ENCODE peak calls at places on chromosomes 7 and 10, in eight cellular contexts. H is MM.1S, Y is tibial nerve, E is brain microvascular endothelial cell, W is RWPE2, Q is spleen, N is WERI-Rb-1, G is GM23338. L is an unnamed sample.

GRCh38 chr10:95864906-95865813 is 42.6 kb upstream of the CC2D2B start:
- DNase-seq in Y (peak; percentile 21), Q (no peak), H (peak; percentile 66), E (peak; percentile 77), N (peak; percentile 50), G (peak; percentile 82), W (no peak), L (peak; percentile 49)

GRCh38 chr7:30390872-30391646 is 87.5 kb downstream of the NOD1 start:
- DNase-seq in H (no peak), G (peak; percentile 22), Y (no peak), E (no peak), N (no peak), W (no peak), Q (no peak), L (peak; percentile 61)

GRCh38 chr10:1090696-1091095 is 34.5 kb downstream of the WDR37 start:
- DNase-seq in Y (no peak), W (no peak), Q (no peak), H (no peak), N (no peak), G (no peak), E (no peak), L (no peak)

GRCh38 chr10:17062493-17063487 is 66.8 kb downstream of the CUBN start:
- DNase-seq in G (no peak), N (no peak), H (no peak), E (peak; percentile 94), W (peak; percentile 75), Q (no peak), Y (peak; percentile 55), L (peak; percentile 75)

GRCh38 chr10:14588084-14588937 is 186.4 kb downstream of the FAM107B start:
- DNase-seq in H (no peak), N (no peak), Y (no peak), G (no peak), W (no peak), E (peak; percentile 96), Q (no peak), L (no peak)

GRCh38 chr7:28879105-28879504 is 79.0 kb downstream of the TRIL start:
- DNase-seq in E (no peak), W (no peak), G (no peak), H (no peak), Q (no peak), N (no peak), Y (no peak), L (no peak)

GRCh38 chr10:47361293-47361692 is 13.1 kb downstream of the RBP3 start:
- DNase-seq in Q (peak; percentile 59), G (peak; percentile 87), N (peak; percentile 76), Y (no peak), E (peak; percentile 20), W (no peak), H (peak; percentile 18), L (peak; percentile 52)

GRCh38 chr7:20745716-20746115 is 41.0 kb downstream of the SP8 start:
- DNase-seq in W (no peak), N (peak; percentile 20), H (no peak), G (peak; percentile 34), Y (no peak), E (no peak), Q (no peak), L (no peak)

GRCh38 chr7:82291931-82292330 is 151.6 kb downstream of the CACNA2D1 start:
- DNase-seq in N (peak; percentile 9), H (no peak), Q (no peak), Y (no peak), W (no peak), E (no peak), G (no peak), L (peak; percentile 57)

GRCh38 chr7:29557954-29558353 is 5.7 kb upstream of the PRR15 start:
- DNase-seq in N (no peak), Y (no peak), G (peak; percentile 52), E (no peak), W (no peak), Q (no peak), H (no peak), L (no peak)

GRCh38 chr10:73589538-73590126 is 1.5 kb downstream of the USP54 start:
- DNase-seq in E (peak; percentile 81), N (no peak), Y (no peak), H (no peak), W (no peak), G (no peak), Q (no peak), L (no peak)

GRCh38 chr10:133292919-133293809 is 15.5 kb downstream of the TUBGCP2 start:
- DNase-seq in Q (peak; percentile 77), Y (no peak), E (peak; percentile 60), H (no peak), N (no peak), G (no peak), W (no peak), L (no peak)

GRCh38 chr10:75228834-75229233 is 6.9 kb downstream of the COMTD1 start:
- DNase-seq in G (no peak), Y (no peak), Q (no peak), E (no peak), N (no peak), W (no peak), H (no peak), L (no peak)

GRCh38 chr10:75231672-75232581 is 3.8 kb downstream of the COMTD1 start:
- DNase-seq in N (no peak), H (no peak), Q (no peak), Y (no peak), E (no peak), W (no peak), G (no peak), L (no peak)

GRCh38 chr10:75230600-75231038 is 5.1 kb downstream of the COMTD1 start:
- DNase-seq in N (peak; percentile 91), H (peak; percentile 89), W (peak; percentile 82), Q (peak; percentile 98), G (peak; percentile 94), E (peak; percentile 92), Y (peak; percentile 96), L (peak; percentile 89)

GRCh38 chr10:75228278-75228677 is 7.5 kb downstream of the COMTD1 start:
- DNase-seq in E (no peak), H (no peak), Q (no peak), G (no peak), W (no peak), Y (no peak), N (no peak), L (no peak)

DNA sequence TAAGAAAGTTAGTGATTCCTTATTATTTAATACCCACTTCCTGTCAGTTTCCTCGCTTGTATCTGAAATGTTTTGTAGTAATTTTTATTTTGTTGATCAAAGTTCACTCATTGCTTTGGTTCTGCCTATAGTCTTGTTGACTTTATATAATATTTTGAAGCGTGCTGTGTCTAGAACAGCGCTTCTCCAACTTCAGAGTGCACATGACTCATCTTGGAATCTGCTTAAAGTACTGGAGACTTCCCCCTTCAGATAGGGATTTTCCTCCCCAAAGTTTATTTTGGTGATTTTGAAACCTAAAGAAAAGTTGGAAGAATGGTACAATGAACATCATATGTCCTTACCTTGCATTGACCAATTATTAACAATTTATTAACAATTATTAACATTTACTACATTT is 5.8 kb downstream of the COMTD1 start:
- DNase-seq in E (peak; percentile 48), Q (no peak), W (no peak), H (no peak), G (no peak), N (no peak), Y (no peak), L (no peak)
- H3K36me3 ChIP-seq in E (peaks cover 49% of the 10 kb centered on the region), Q (peaks cover 15% of the 10 kb centered on the region), W (peaks cover 79% of the 10 kb centered on the region), H (peaks cover 16% of the 10 kb centered on the region), G (peaks cover 25% of the 10 kb centered on the region), N (peaks cover 86% of the 10 kb centered on the region), Y (peaks cover 36% of the 10 kb centered on the region), L (peaks cover 64% of the 10 kb centered on the region)

GRCh38 chr7:154640266-154640865 is 362.6 kb downstream of the PAXIP1 start:
- DNase-seq in H (peak; percentile 38), G (no peak), Y (no peak), E (no peak), Q (no peak), W (no peak), N (peak; percentile 49), L (no peak)
- TF ChIP-seq CTCF in H (peak; percentile 43), G (no peak), Y (no peak), E (no peak), Q (no peak), W (peak; percentile 19), N (peak; percentile 64), L (peak; percentile 31)

DNA sequence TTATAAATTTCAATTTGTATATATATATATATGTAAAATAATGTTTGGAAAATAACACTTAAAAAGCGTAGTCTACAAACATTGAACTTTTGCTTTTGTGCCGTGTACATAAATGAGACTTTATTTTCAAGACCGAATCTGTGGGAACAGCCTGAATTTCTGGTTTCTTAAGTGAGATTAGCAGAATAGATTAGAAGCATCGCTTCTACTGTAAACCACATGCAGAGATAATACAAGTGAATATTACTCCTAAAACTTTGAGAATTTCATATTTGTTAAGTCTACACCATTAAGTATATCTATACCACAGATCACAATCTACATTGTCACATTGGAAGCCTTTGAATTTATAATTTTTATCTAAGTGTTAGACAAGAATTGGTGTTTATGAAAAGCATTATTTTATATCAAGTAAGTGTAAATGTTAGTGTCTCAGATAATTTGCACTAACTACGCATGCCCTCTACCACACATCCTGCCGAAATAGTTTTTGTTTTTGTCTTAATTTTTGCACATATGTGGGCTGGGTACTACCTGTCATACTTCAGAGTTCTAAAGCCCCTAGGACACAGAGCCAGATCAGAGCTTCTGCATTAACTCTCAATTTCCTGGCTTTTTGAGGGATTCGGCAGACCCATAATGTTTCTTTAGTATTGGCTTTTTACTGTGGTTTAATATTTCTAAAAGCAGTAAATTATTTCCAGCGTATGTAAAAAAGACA is 20.1 kb downstream of the TWIST1 start:
- DNase-seq in H (no peak), N (no peak), W (no peak), E (no peak), G (no peak), Q (no peak), Y (no peak), L (no peak)
- H3K4me3 ChIP-seq in H (no peak overlapping the region), N (no peak overlapping the region), W (no peak overlapping the region), E (no peak overlapping the region), G (no peak overlapping the region), Q (no peak overlapping the region), Y (no peak overlapping the region), L (no peak overlapping the region)

GRCh38 chr7:36420307-36420706 is 30.6 kb downstream of the ANLN start:
- DNase-seq in Q (no peak), H (no peak), W (no peak), N (no peak), G (no peak), E (no peak), Y (no peak), L (no peak)
- H3K36me3 ChIP-seq in Q (no peaks in the 10 kb centered on the region), H (peaks cover 32% of the 10 kb centered on the region), W (peaks cover 98% of the 10 kb centered on the region), N (peaks cover 86% of the 10 kb centered on the region), G (peaks cover 50% of the 10 kb centered on the region), E (peaks cover 12% of the 10 kb centered on the region), Y (no peaks in the 10 kb centered on the region), L (peaks cover 91% of the 10 kb centered on the region)

DNA sequence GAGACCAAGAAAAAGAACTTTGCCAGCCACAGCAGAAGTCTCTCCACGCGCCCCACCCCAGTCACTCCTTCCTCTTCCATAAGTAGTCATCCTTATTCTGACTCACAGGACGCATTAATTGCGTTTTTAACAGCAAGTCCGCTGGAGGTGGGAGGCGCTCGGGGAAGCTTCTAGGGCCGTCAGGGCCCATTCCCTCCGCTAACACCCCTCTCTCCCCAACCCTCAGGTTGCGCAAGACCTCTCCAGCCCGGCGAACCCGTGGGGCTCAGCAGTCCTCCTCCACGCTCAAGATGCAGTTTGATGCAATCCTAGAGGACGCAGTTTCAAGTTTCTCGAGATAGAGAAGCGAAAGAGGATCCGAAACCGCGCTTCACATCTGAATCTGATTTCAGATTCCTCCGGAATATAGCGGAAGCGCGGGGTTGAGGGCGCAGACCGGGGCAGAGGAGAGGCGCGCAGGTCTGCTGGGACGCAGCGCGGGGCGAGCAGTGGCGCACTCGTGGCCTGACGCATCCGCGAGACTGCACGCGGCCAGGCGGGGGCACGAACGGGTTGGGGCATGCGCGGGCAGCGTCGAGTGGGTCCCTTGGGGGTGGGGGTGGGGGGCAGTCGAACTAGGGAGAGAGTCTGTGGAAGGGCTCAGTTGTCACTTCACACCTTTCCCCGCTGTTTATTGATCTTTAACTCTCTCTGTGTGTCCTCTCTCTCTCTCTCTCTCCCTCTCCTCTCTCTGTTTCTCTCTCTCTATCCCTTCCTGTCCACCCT is 37.8 kb upstream of the PSAP start:
- DNase-seq in Q (peak; percentile 96), H (peak; percentile 91), Y (peak; percentile 87), G (peak; percentile 82), E (peak; percentile 59), N (peak; percentile 81), W (no peak), L (peak; percentile 79)
- TF ChIP-seq CTCF in Q (peak; percentile 14), H (peak; percentile 22), Y (no peak), G (no peak), E (no peak), N (peak; percentile 46), W (peak; percentile 24), L (no peak)